ENCODE peak calls at places on chromosomes 5 and 9, in five cellular contexts. C is stomach, G is WERI-Rb-1, L is BE2C, H is Panc1. E is an unnamed sample. For H3K27me3, the result is how much of the 10 kb centered on the place peaks cover.

GRCh38 chr9:124471761-124472160 is 21.5 kb downstream of the ADGRD2 start:
- DNase-seq in C (no peak), G (no peak), L (no peak), H (no peak), E (no peak)

GRCh38 chr9:91032056-91032455 is 230.4 kb downstream of the SYK start:
- DNase-seq in H (no peak), C (no peak), G (no peak), L (no peak), E (no peak)

GRCh38 chr5:108797986-108798385 is 50.3 kb downstream of the FER start:
- DNase-seq in L (no peak), C (no peak), H (no peak), G (no peak), E (no peak)

GRCh38 chr5:50744761-50745160 is 78.3 kb downstream of the PARP8 start:
- DNase-seq in C (no peak), G (no peak), H (no peak), L (no peak), E (peak)

GRCh38 chr5:57686806-57687205 is 204.2 kb upstream of the ACTBL2 start:
- DNase-seq in G (no peak), H (no peak), L (no peak), C (no peak), E (no peak)

GRCh38 chr5:78985407-78986223 is 505 bp upstream of the ARSB start:
- DNase-seq in L (peak), H (no peak), G (peak), C (peak), E (peak)

GRCh38 chr9:107338911-107339659 is 56.0 kb downstream of the RAD23B start:
- DNase-seq in H (no peak), L (no peak), C (no peak), G (peak), E (no peak)

GRCh38 chr5:17910318-17910717 is 276.1 kb downstream of the TAF11L14 start:
- DNase-seq in H (no peak), L (no peak), C (no peak), G (no peak), E (no peak)

GRCh38 chr9:112166176-112167140 is 8.6 kb downstream of the SUSD1 start:
- DNase-seq in G (peak), L (no peak), H (no peak), C (no peak), E (peak)

GRCh38 chr5:143002459-143003327 is 232.5 kb downstream of the ARHGAP26 start:
- DNase-seq in H (no peak), G (no peak), C (peak), L (no peak), E (no peak)

GRCh38 chr5:10682429-10682746 is 78.6 kb downstream of the DAP start:
- DNase-seq in H (no peak), C (no peak), G (no peak), L (no peak), E (no peak)

GRCh38 chr5:51208291-51208690 is 175.0 kb upstream of the ISL1 start:
- DNase-seq in H (no peak), L (no peak), G (no peak), C (no peak), E (no peak)

GRCh38 chr5:154754460-154755360 is 467 bp upstream of the LARP1 start:
- DNase-seq in C (peak), G (peak), L (peak), H (peak), E (peak)
- TF ChIP-seq CTCF in C (peak), G (peak), L (peak), H (peak), E (peak)

GRCh38 chr9:26169684-26170083 is 491.4 kb upstream of the TUSC1 start:
- DNase-seq in C (no peak), L (no peak), H (no peak), G (no peak), E (peak)

GRCh38 chr9:26172301-26172700 is 494.1 kb upstream of the TUSC1 start:
- DNase-seq in G (no peak), H (no peak), L (no peak), C (no peak), E (no peak)

GRCh38 chr9:26165426-26165825 is 487.2 kb upstream of the TUSC1 start:
- DNase-seq in C (no peak), G (no peak), H (no peak), L (no peak), E (no peak)

GRCh38 chr9:26166537-26166936 is 488.3 kb upstream of the TUSC1 start:
- DNase-seq in H (no peak), G (no peak), C (no peak), L (no peak), E (no peak)

GRCh38 chr9:26170224-26170623 is 492.0 kb upstream of the TUSC1 start:
- DNase-seq in G (no peak), H (no peak), L (no peak), C (no peak), E (no peak)
- H3K4me3 ChIP-seq in G (no peak), H (no peak), L (no peak), C (no peak), E (no peak)

DNA sequence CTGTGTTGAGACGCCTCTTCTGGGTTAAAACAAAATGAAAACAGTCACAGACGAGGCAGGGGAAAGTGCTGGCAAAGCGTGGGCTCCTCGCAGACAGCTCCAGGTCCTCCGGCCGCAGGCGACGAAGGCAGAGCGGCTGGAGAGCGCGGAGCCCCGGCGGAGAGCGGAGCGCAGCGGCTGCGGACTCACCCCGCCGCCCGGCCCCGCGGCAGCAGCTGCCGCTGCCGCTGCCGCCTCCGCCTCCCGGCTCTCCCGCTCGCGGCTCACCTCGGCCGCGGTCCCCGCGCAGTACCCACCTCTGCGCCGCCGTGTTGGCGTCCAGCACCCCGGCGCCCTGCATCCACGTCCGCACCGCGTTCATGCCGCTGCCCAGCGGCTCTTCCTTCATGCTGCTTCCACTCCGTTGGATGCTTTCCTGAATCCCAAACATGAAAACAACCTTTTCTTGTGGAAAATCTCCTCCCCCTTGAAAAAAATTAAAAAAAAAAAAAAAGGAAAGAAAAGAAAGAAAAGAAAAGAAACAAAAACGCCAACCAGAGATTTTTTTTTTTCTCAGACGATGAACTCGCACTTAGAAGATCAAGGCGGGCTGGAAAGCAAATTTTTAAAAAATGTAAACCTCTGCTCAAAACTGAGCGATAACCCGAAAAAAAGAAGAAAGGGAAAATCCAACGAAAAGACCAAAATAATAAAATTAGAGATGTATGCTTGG is 511 bp downstream of the EBF1 start:
- DNase-seq in H (no peak), G (peak), C (no peak), L (peak), E (no peak)
- H3K27me3 ChIP-seq in H (under half), G (under half), C (under half), L (under half), E (half or more)

GRCh38 chr5:172646716-172647285 is 5.7 kb downstream of the NEURL1B start:
- DNase-seq in C (no peak), H (no peak), L (no peak), G (peak), E (no peak)
- TF ChIP-seq CTCF in C (no peak), H (peak), L (peak), G (peak), E (no peak)

DNA sequence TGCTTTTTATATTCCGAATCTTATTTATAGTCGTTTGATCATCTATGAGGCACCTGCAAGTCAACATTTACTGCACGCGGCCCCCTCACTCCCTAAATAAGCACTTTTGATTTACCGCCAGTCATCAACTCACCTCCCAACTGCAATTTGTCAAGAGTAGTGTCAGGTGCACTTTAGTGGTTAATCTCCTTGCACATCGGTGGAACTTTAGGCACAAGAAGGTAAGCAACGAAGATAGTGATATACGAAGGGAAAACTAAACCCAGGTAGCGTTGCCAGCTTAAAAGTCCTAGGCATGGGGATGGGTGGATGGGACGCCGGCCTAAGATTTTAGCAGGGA is 513 bp upstream of the RNF180 start:
- DNase-seq in G (no peak), L (no peak), C (no peak), H (no peak), E (no peak)
- H3K4me3 ChIP-seq in G (peak), L (no peak), C (peak), H (peak), E (peak)

E was measured in kidney epithelial cell.